ENCODE peak calls at places on chromosome 21, in six cellular contexts. One of them, this sample, is unnamed.

GRCh38 chr21:38355992-38356781 is 99.4 kb downstream of the KCNJ15 start:
- DNase-seq in RCC 7860: peak
- DNase-seq in astrocyte of the spinal cord: peak
- DNase-seq in AG20443: peak
- DNase-seq in GM03348: peak
- DNase-seq in activated CD4-positive, alpha-beta T cell treated with anti-CD3 and anti-CD28 coated beads, Interleukin-2, amount 50 U/mL, for 1 hour: peak
- DNase-seq in this sample: peak

GRCh38 chr21:27725916-27726315 is 759.0 kb upstream of the ADAMTS5 start:
- DNase-seq in RCC 7860: no peak
- DNase-seq in astrocyte of the spinal cord: peak
- DNase-seq in AG20443: no peak
- DNase-seq in GM03348: no peak
- DNase-seq in activated CD4-positive, alpha-beta T cell treated with anti-CD3 and anti-CD28 coated beads, Interleukin-2, amount 50 U/mL, for 1 hour: no peak
- DNase-seq in this sample: peak

GRCh38 chr21:42406201-42406601 is 2.5 kb downstream of the UBASH3A start:
- DNase-seq in RCC 7860: no peak
- DNase-seq in astrocyte of the spinal cord: no peak
- DNase-seq in AG20443: no peak
- DNase-seq in GM03348: no peak
- DNase-seq in activated CD4-positive, alpha-beta T cell treated with anti-CD3 and anti-CD28 coated beads, Interleukin-2, amount 50 U/mL, for 1 hour: peak
- DNase-seq in this sample: no peak

GRCh38 chr21:46457801-46458314 is 833 bp upstream of the DIP2A start:
- DNase-seq in RCC 7860: peak
- DNase-seq in astrocyte of the spinal cord: peak
- DNase-seq in AG20443: peak
- DNase-seq in GM03348: peak
- DNase-seq in activated CD4-positive, alpha-beta T cell treated with anti-CD3 and anti-CD28 coated beads, Interleukin-2, amount 50 U/mL, for 1 hour: no peak
- DNase-seq in this sample: peak

GRCh38 chr21:45983981-45984551 is 2.5 kb downstream of the COL6A1 start:
- DNase-seq in RCC 7860: no peak
- DNase-seq in astrocyte of the spinal cord: no peak
- DNase-seq in AG20443: peak
- DNase-seq in GM03348: peak
- DNase-seq in activated CD4-positive, alpha-beta T cell treated with anti-CD3 and anti-CD28 coated beads, Interleukin-2, amount 50 U/mL, for 1 hour: no peak
- DNase-seq in this sample: no peak

GRCh38 chr21:41045534-41046268 is 122.3 kb upstream of the BACE2 start:
- DNase-seq in RCC 7860: no peak
- DNase-seq in astrocyte of the spinal cord: no peak
- DNase-seq in AG20443: no peak
- DNase-seq in GM03348: no peak
- DNase-seq in activated CD4-positive, alpha-beta T cell treated with anti-CD3 and anti-CD28 coated beads, Interleukin-2, amount 50 U/mL, for 1 hour: no peak
- DNase-seq in this sample: no peak

GRCh38 chr21:46452719-46453118 is 6.0 kb upstream of the DIP2A start:
- DNase-seq in RCC 7860: no peak
- DNase-seq in astrocyte of the spinal cord: no peak
- DNase-seq in AG20443: no peak
- DNase-seq in GM03348: no peak
- DNase-seq in activated CD4-positive, alpha-beta T cell treated with anti-CD3 and anti-CD28 coated beads, Interleukin-2, amount 50 U/mL, for 1 hour: no peak
- DNase-seq in this sample: no peak

GRCh38 chr21:25039461-25040380 is 567.6 kb downstream of the MRPL39 start:
- DNase-seq in RCC 7860: no peak
- DNase-seq in astrocyte of the spinal cord: peak
- DNase-seq in AG20443: no peak
- DNase-seq in GM03348: no peak
- DNase-seq in activated CD4-positive, alpha-beta T cell treated with anti-CD3 and anti-CD28 coated beads, Interleukin-2, amount 50 U/mL, for 1 hour: no peak
- DNase-seq in this sample: no peak

GRCh38 chr21:46599251-46599572 is 5.7 kb downstream of the S100B start:
- DNase-seq in RCC 7860: peak
- DNase-seq in astrocyte of the spinal cord: peak
- DNase-seq in AG20443: peak
- DNase-seq in GM03348: peak
- DNase-seq in activated CD4-positive, alpha-beta T cell treated with anti-CD3 and anti-CD28 coated beads, Interleukin-2, amount 50 U/mL, for 1 hour: no peak
- DNase-seq in this sample: no peak

GRCh38 chr21:34992180-34992579 is 56.9 kb downstream of the RUNX1 start:
- DNase-seq in RCC 7860: no peak
- DNase-seq in astrocyte of the spinal cord: no peak
- DNase-seq in AG20443: no peak
- DNase-seq in GM03348: no peak
- DNase-seq in activated CD4-positive, alpha-beta T cell treated with anti-CD3 and anti-CD28 coated beads, Interleukin-2, amount 50 U/mL, for 1 hour: no peak
- DNase-seq in this sample: peak

GRCh38 chr21:44424608-44425306 is 30.6 kb upstream of the LRRC3 start:
- DNase-seq in RCC 7860: no peak
- DNase-seq in astrocyte of the spinal cord: no peak
- DNase-seq in AG20443: no peak
- DNase-seq in GM03348: no peak
- DNase-seq in activated CD4-positive, alpha-beta T cell treated with anti-CD3 and anti-CD28 coated beads, Interleukin-2, amount 50 U/mL, for 1 hour: no peak
- DNase-seq in this sample: no peak

GRCh38 chr21:32484706-32485380 is 72.3 kb downstream of the EVA1C start:
- DNase-seq in RCC 7860: no peak
- DNase-seq in astrocyte of the spinal cord: no peak
- DNase-seq in AG20443: no peak
- DNase-seq in GM03348: no peak
- DNase-seq in activated CD4-positive, alpha-beta T cell treated with anti-CD3 and anti-CD28 coated beads, Interleukin-2, amount 50 U/mL, for 1 hour: no peak
- DNase-seq in this sample: no peak

GRCh38 chr21:44649701-44650100 is 3.5 kb downstream of the KRTAP10-11 start:
- DNase-seq in RCC 7860: no peak
- DNase-seq in astrocyte of the spinal cord: no peak
- DNase-seq in AG20443: no peak
- DNase-seq in GM03348: no peak
- DNase-seq in activated CD4-positive, alpha-beta T cell treated with anti-CD3 and anti-CD28 coated beads, Interleukin-2, amount 50 U/mL, for 1 hour: no peak
- DNase-seq in this sample: no peak